ENCODE peak calls at places on chromosomes 5 and 9, in four cellular contexts. F is aorta, H is tibial artery, B is heart left ventricle. Y is an unnamed sample. For H3K4me1, the result is how much of the 10 kb centered on the place peaks cover.

GRCh38 chr5:56142233-56142619 is 90.9 kb downstream of the ANKRD55 start:
- DNase-seq in F (no peak), H (no peak), B (no peak), Y (no peak)

GRCh38 chr5:360277-361027 is 38.9 kb downstream of the AHRR start:
- DNase-seq in F (no peak), H (no peak), B (no peak), Y (no peak)

GRCh38 chr5:17860660-17861315 is 226.5 kb downstream of the TAF11L14 start:
- DNase-seq in F (no peak), H (no peak), B (no peak), Y (no peak)

GRCh38 chr5:132387649-132388117 is 18.2 kb downstream of the SLC22A5 start:
- DNase-seq in F (peak), H (peak), B (peak), Y (peak)

GRCh38 chr5:39606592-39606990 is 181.8 kb upstream of the DAB2 start:
- DNase-seq in F (no peak), H (no peak), B (no peak), Y (no peak)

GRCh38 chr9:112494153-112494552 is 7.5 kb downstream of the KIAA1958 start:
- DNase-seq in F (no peak), H (no peak), B (no peak), Y (no peak)

GRCh38 chr5:15008911-15009310 is 137.3 kb upstream of the ANKH start:
- DNase-seq in F (no peak), H (no peak), B (no peak), Y (no peak)

GRCh38 chr9:34387239-34387638 is 10.5 kb upstream of the MYORG start:
- DNase-seq in F (no peak), H (no peak), B (no peak), Y (no peak)

GRCh38 chr5:2675548-2675947 is 75.9 kb downstream of the IRX2 start:
- DNase-seq in F (no peak), H (no peak), B (no peak), Y (no peak)

DNA sequence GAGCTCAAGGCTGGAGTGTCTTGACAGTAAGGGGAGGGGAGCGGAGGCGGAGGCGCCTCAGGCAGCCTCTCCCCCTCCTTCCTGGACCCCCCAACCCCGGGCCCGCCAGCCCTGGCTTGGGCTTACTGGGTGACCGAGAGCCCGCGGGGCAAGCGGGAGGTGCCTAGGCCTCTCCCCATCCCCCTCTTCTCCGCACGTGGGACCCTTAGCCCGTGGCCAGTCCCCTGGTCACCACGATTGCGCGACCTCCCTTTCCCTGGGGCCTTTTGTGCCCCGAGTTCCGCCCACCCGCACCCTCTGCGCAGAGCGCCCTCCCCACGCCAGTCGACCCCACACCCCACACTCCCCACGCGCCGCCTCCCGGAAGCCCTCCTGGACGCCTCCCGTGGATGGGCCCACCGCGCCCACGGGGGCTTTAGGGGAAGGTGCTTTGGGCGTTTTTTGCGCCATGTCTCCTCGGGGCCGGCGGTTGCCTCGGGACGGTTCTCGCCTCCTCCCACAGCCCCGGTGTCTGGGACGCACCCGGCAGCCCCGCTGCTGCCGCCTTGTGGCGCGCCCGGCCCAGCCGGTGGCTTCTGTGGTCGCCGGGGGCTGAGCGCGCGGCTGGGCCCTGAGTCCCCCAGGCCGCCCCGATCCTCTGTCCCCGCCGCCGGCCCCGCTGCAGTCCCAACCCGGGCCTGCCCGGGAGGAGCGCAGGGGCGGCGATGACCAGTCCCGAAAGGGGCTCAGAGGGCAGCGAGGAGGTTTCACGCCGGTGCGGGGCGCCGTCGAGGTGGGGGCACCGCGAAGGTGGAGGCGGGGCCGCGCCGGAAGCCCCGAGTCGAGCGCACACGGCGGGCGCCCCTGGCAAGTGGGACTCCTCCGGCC is 3.2 kb downstream of the TOR4A start:
- DNase-seq in F (peak), H (no peak), B (peak), Y (peak)
- H3K4me3 ChIP-seq in F (no peak), H (no peak), B (no peak), Y (peak)

DNA sequence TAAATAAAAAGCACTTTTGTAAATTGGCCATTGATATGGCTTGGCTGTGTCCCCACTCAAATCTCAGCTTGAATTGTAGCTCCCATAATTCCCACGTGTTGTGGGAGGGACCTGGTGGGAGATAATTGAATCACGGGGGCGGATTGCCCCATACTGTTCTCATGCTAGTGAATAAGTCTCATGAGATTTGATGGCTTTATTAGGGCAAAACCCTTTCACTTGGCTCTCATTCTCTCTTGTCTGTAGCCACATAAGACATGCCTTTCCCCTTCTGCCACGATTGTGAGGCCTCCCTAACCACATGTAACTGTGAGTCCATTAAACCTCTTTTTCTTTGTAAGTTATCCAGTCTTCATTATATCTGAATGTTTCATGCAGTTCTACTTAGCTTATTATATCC is 153.2 kb downstream of the TARS1 start:
- DNase-seq in F (no peak), H (no peak), B (no peak), Y (no peak)
- H3K4me1 ChIP-seq in F (under half), H (under half), B (under half), Y (under half)

GRCh38 chr9:21795483-21795882 is 7.0 kb upstream of the MTAP start:
- DNase-seq in F (no peak), H (no peak), B (no peak), Y (no peak)

GRCh38 chr9:21801683-21802417 is 586 bp upstream of the MTAP start:
- DNase-seq in F (peak), H (peak), B (peak), Y (peak)

GRCh38 chr9:21802418-21803000 is at the start of gene MTAP:
- DNase-seq in F (peak), H (peak), B (peak), Y (peak)

GRCh38 chr9:21800931-21801682 is 1.3 kb upstream of the MTAP start:
- DNase-seq in F (no peak), H (no peak), B (no peak), Y (no peak)

GRCh38 chr9:21796768-21797167 is 5.7 kb upstream of the MTAP start:
- DNase-seq in F (no peak), H (no peak), B (no peak), Y (no peak)
- H3K4me3 ChIP-seq in F (no peak), H (no peak), B (no peak), Y (no peak)

GRCh38 chr9:77864096-77864889 is 167.3 kb downstream of the GNAQ start:
- DNase-seq in F (no peak), H (no peak), B (no peak), Y (no peak)
- H3K4me1 ChIP-seq in F (under half), H (under half), B (under half), Y (under half)

GRCh38 chr9:122445155-122445749 is 32.5 kb downstream of the OR1J1 start:
- DNase-seq in F (no peak), H (no peak), B (no peak), Y (no peak)
- H3K4me3 ChIP-seq in F (no peak), H (no peak), B (no peak), Y (no peak)

GRCh38 chr5:129973716-129974426 is 69.6 kb downstream of the CHSY3 start:
- DNase-seq in F (no peak), H (no peak), B (no peak), Y (no peak)
- H3K4me1 ChIP-seq in F (under half), H (under half), B (under half), Y (under half)

GRCh38 chr9:33167949-33168535 is 906 bp upstream of the B4GALT1 start:
- DNase-seq in F (no peak), H (no peak), B (no peak), Y (no peak)
- H3K4me3 ChIP-seq in F (peak), H (peak), B (peak), Y (peak)

GRCh38 chr9:14211564-14211963 is 102.4 kb downstream of the NFIB start:
- DNase-seq in F (no peak), H (no peak), B (no peak), Y (no peak)

GRCh38 chr9:14207352-14207995 is 106.5 kb downstream of the NFIB start:
- DNase-seq in F (no peak), H (no peak), B (no peak), Y (no peak)

GRCh38 chr9:14212116-14212515 is 101.8 kb downstream of the NFIB start:
- DNase-seq in F (no peak), H (no peak), B (no peak), Y (no peak)

GRCh38 chr9:14210428-14210827 is 103.5 kb downstream of the NFIB start:
- DNase-seq in F (no peak), H (no peak), B (no peak), Y (no peak)

DNA sequence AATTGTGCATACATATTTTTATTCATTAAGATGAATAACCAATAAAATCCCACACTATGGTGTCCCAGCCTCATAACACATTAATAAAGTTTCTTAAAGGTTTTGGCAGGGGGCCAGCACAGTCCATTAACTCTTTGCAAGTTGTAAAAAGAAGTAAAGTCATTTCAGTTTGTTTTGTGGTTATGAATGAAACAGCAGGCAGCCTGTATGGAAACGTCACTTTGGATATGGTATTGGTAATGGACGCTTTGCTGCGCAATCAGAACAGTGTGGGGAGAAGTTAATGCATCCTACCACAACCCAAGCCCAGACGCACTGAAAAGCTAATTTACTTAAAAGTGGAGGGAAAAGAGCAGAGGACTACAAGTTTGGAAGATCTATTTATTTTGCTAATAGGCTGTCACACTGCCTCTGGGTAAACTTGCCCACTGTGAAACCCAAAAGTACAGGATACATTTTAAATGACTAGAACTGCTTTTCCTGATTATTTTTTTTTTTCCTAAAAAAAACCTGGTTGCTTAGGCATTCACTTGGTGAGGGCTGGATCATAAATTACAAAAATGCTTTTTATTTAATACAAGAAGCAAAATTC is 104.4 kb downstream of the NFIB start:
- DNase-seq in F (no peak), H (no peak), B (no peak), Y (no peak)
- H3K4me1 ChIP-seq in F (under half), H (under half), B (half or more), Y (half or more)

GRCh38 chr9:93064392-93065124 is 6.1 kb downstream of the SUSD3 start:
- DNase-seq in F (no peak), H (no peak), B (no peak), Y (no peak)
- H3K4me3 ChIP-seq in F (no peak), H (no peak), B (no peak), Y (no peak)

GRCh38 chr9:70192707-70193106 is 66.1 kb upstream of the SMC5 start:
- DNase-seq in F (no peak), H (no peak), B (no peak), Y (no peak)
- H3K4me1 ChIP-seq in F (under half), H (under half), B (under half), Y (under half)

Y was measured in psoas muscle.